ENCODE peak calls at places on chromosomes 12 and 14, in ten cellular contexts. One of them, this sample, is unnamed.

GRCh38 chr14:71478542-71478941 is 453.7 kb upstream of the RGS6 start:
- DNase-seq in prostate gland: no peak
- DNase-seq in upper lobe of right lung: no peak
- DNase-seq in A549: no peak
- DNase-seq in right lobe of liver: no peak
- DNase-seq in cardiac muscle cell: no peak
- DNase-seq in ovary: no peak
- DNase-seq in CD8-positive, alpha-beta T cell: no peak
- DNase-seq in esophagus squamous epithelium: no peak
- DNase-seq in heart left ventricle: no peak
- DNase-seq in this sample: no peak

GRCh38 chr12:103421402-103421801 is 74.4 kb downstream of the C12orf42 start:
- DNase-seq in cardiac muscle cell: no peak
- DNase-seq in ovary: no peak
- DNase-seq in esophagus squamous epithelium: no peak
- DNase-seq in right lobe of liver: no peak
- DNase-seq in CD8-positive, alpha-beta T cell: no peak
- DNase-seq in A549: no peak
- DNase-seq in heart left ventricle: no peak
- DNase-seq in upper lobe of right lung: no peak
- DNase-seq in prostate gland: no peak
- DNase-seq in this sample: no peak

GRCh38 chr12:103851127-103851526 is 10.1 kb upstream of the NT5DC3 start:
- DNase-seq in right lobe of liver: no peak
- DNase-seq in cardiac muscle cell: no peak
- DNase-seq in CD8-positive, alpha-beta T cell: no peak
- DNase-seq in upper lobe of right lung: no peak
- DNase-seq in heart left ventricle: no peak
- DNase-seq in ovary: no peak
- DNase-seq in A549: no peak
- DNase-seq in prostate gland: no peak
- DNase-seq in esophagus squamous epithelium: no peak
- DNase-seq in this sample: no peak

GRCh38 chr12:128269108-128269713 is 2.2 kb downstream of the TMEM132C start:
- DNase-seq in right lobe of liver: no peak
- DNase-seq in heart left ventricle: no peak
- DNase-seq in A549: no peak
- DNase-seq in prostate gland: no peak
- DNase-seq in CD8-positive, alpha-beta T cell: no peak
- DNase-seq in cardiac muscle cell: peak; percentile 4
- DNase-seq in esophagus squamous epithelium: no peak
- DNase-seq in upper lobe of right lung: no peak
- DNase-seq in ovary: no peak
- DNase-seq in this sample: no peak

GRCh38 chr12:123033392-123034021 is 53.0 kb downstream of the ARL6IP4 start:
- DNase-seq in CD8-positive, alpha-beta T cell: no peak
- DNase-seq in esophagus squamous epithelium: no peak
- DNase-seq in ovary: no peak
- DNase-seq in A549: no peak
- DNase-seq in prostate gland: no peak
- DNase-seq in cardiac muscle cell: no peak
- DNase-seq in heart left ventricle: no peak
- DNase-seq in right lobe of liver: no peak
- DNase-seq in upper lobe of right lung: no peak
- DNase-seq in this sample: no peak

GRCh38 chr12:108879615-108880254 is at the start of gene DAO:
- DNase-seq in esophagus squamous epithelium: no peak
- DNase-seq in heart left ventricle: no peak
- DNase-seq in prostate gland: no peak
- DNase-seq in ovary: no peak
- DNase-seq in upper lobe of right lung: no peak
- DNase-seq in CD8-positive, alpha-beta T cell: no peak
- DNase-seq in A549: no peak
- DNase-seq in cardiac muscle cell: no peak
- DNase-seq in right lobe of liver: peak; percentile 88
- DNase-seq in this sample: no peak

GRCh38 chr14:77965919-77966435 is 166.1 kb downstream of the ADCK1 start:
- DNase-seq in esophagus squamous epithelium: no peak
- DNase-seq in heart left ventricle: no peak
- DNase-seq in ovary: no peak
- DNase-seq in CD8-positive, alpha-beta T cell: no peak
- DNase-seq in prostate gland: no peak
- DNase-seq in A549: peak; percentile 14
- DNase-seq in upper lobe of right lung: peak; percentile 69
- DNase-seq in right lobe of liver: no peak
- DNase-seq in cardiac muscle cell: peak; percentile 6
- DNase-seq in this sample: no peak

GRCh38 chr14:103920981-103921854 is 7.0 kb upstream of the TDRD9 start:
- DNase-seq in right lobe of liver: peak; percentile 95
- DNase-seq in CD8-positive, alpha-beta T cell: peak; percentile 94
- DNase-seq in cardiac muscle cell: peak; percentile 92
- DNase-seq in prostate gland: peak; percentile 86
- DNase-seq in A549: peak; percentile 87
- DNase-seq in ovary: peak; percentile 89
- DNase-seq in upper lobe of right lung: peak; percentile 97
- DNase-seq in esophagus squamous epithelium: peak; percentile 58
- DNase-seq in heart left ventricle: peak; percentile 94
- DNase-seq in this sample: peak; percentile 95

GRCh38 chr12:50302686-50303085 is 19.4 kb upstream of the LIMA1 start:
- DNase-seq in heart left ventricle: no peak
- DNase-seq in prostate gland: no peak
- DNase-seq in A549: no peak
- DNase-seq in ovary: no peak
- DNase-seq in cardiac muscle cell: no peak
- DNase-seq in CD8-positive, alpha-beta T cell: no peak
- DNase-seq in right lobe of liver: no peak
- DNase-seq in upper lobe of right lung: no peak
- DNase-seq in esophagus squamous epithelium: no peak
- DNase-seq in this sample: no peak

GRCh38 chr12:100368066-100368465 is 11.2 kb downstream of the SLC17A8 start:
- DNase-seq in CD8-positive, alpha-beta T cell: no peak
- DNase-seq in prostate gland: no peak
- DNase-seq in esophagus squamous epithelium: no peak
- DNase-seq in heart left ventricle: no peak
- DNase-seq in A549: no peak
- DNase-seq in upper lobe of right lung: no peak
- DNase-seq in ovary: no peak
- DNase-seq in cardiac muscle cell: no peak
- DNase-seq in right lobe of liver: no peak
- DNase-seq in this sample: no peak

GRCh38 chr12:58341791-58342190 is 400.4 kb downstream of the ATP23 start:
- DNase-seq in cardiac muscle cell: no peak
- DNase-seq in A549: no peak
- DNase-seq in prostate gland: no peak
- DNase-seq in CD8-positive, alpha-beta T cell: no peak
- DNase-seq in esophagus squamous epithelium: no peak
- DNase-seq in right lobe of liver: no peak
- DNase-seq in upper lobe of right lung: no peak
- DNase-seq in ovary: no peak
- DNase-seq in heart left ventricle: no peak
- DNase-seq in this sample: no peak

GRCh38 chr14:50232276-50232642 is 881 bp upstream of the SOS2 start:
- DNase-seq in heart left ventricle: no peak
- DNase-seq in CD8-positive, alpha-beta T cell: no peak
- DNase-seq in prostate gland: no peak
- DNase-seq in A549: no peak
- DNase-seq in right lobe of liver: no peak
- DNase-seq in upper lobe of right lung: no peak
- DNase-seq in esophagus squamous epithelium: no peak
- DNase-seq in ovary: no peak
- DNase-seq in cardiac muscle cell: no peak
- DNase-seq in this sample: no peak

GRCh38 chr14:50230601-50231474 is 540 bp downstream of the SOS2 start:
- DNase-seq in A549: peak; percentile 33
- DNase-seq in prostate gland: peak; percentile 46
- DNase-seq in CD8-positive, alpha-beta T cell: peak; percentile 33
- DNase-seq in heart left ventricle: peak; percentile 71
- DNase-seq in cardiac muscle cell: peak; percentile 73
- DNase-seq in upper lobe of right lung: peak; percentile 82
- DNase-seq in ovary: peak; percentile 59
- DNase-seq in right lobe of liver: peak; percentile 76
- DNase-seq in esophagus squamous epithelium: no peak
- DNase-seq in this sample: peak; percentile 61

GRCh38 chr14:50228313-50228712 is 3.1 kb downstream of the SOS2 start:
- DNase-seq in CD8-positive, alpha-beta T cell: no peak
- DNase-seq in cardiac muscle cell: no peak
- DNase-seq in right lobe of liver: no peak
- DNase-seq in upper lobe of right lung: no peak
- DNase-seq in esophagus squamous epithelium: no peak
- DNase-seq in prostate gland: no peak
- DNase-seq in heart left ventricle: no peak
- DNase-seq in ovary: no peak
- DNase-seq in A549: no peak
- DNase-seq in this sample: no peak

GRCh38 chr14:50231475-50232275 is at the start of gene SOS2:
- DNase-seq in A549: peak; percentile 81
- DNase-seq in ovary: peak; percentile 83
- DNase-seq in upper lobe of right lung: peak; percentile 95
- DNase-seq in esophagus squamous epithelium: peak; percentile 63
- DNase-seq in CD8-positive, alpha-beta T cell: peak; percentile 85
- DNase-seq in prostate gland: peak; percentile 83
- DNase-seq in right lobe of liver: peak; percentile 93
- DNase-seq in cardiac muscle cell: peak; percentile 94
- DNase-seq in heart left ventricle: peak; percentile 94
- DNase-seq in this sample: peak; percentile 80

DNA sequence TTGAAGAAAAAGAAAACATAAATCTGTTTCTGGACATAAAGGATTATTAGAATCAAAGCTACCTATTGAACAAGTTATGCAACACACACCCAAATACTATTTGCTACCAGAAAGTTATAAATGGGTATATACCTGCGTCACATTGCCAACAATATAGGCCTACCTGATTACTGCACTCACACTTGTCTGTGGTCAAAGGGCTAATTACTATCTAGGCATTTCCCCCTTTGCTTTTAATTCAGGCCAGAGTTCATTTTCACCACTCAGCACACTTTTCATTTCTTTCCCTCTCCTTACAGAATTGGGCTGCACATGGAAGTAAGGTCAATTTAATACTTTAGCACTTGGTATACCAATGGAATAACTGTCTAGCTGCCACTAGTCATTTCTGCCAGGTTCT is 1.7 kb downstream of the SOS2 start:
- DNase-seq in prostate gland: no peak
- DNase-seq in ovary: no peak
- DNase-seq in A549: no peak
- DNase-seq in right lobe of liver: no peak
- DNase-seq in esophagus squamous epithelium: no peak
- DNase-seq in cardiac muscle cell: no peak
- DNase-seq in heart left ventricle: no peak
- DNase-seq in CD8-positive, alpha-beta T cell: no peak
- DNase-seq in upper lobe of right lung: no peak
- DNase-seq in this sample: no peak
- H3K4me1 ChIP-seq in prostate gland: no peaks in the 10 kb centered on the region
- H3K4me1 ChIP-seq in ovary: peaks cover 4% of the 10 kb centered on the region
- H3K4me1 ChIP-seq in A549: peaks cover 33% of the 10 kb centered on the region
- H3K4me1 ChIP-seq in right lobe of liver: no peaks in the 10 kb centered on the region
- H3K4me1 ChIP-seq in esophagus squamous epithelium: peaks cover 75% of the 10 kb centered on the region
- H3K4me1 ChIP-seq in cardiac muscle cell: peaks cover 25% of the 10 kb centered on the region
- H3K4me1 ChIP-seq in heart left ventricle: peaks cover 35% of the 10 kb centered on the region
- H3K4me1 ChIP-seq in CD8-positive, alpha-beta T cell: peaks cover 23% of the 10 kb centered on the region
- H3K4me1 ChIP-seq in upper lobe of right lung: peaks cover 39% of the 10 kb centered on the region
- H3K4me1 ChIP-seq in this sample: peaks cover 33% of the 10 kb centered on the region

GRCh38 chr14:75979641-75980422 is 2.0 kb downstream of the TGFB3 start:
- DNase-seq in cardiac muscle cell: no peak
- DNase-seq in CD8-positive, alpha-beta T cell: no peak
- DNase-seq in prostate gland: no peak
- DNase-seq in heart left ventricle: peak; percentile 58
- DNase-seq in ovary: peak; percentile 48
- DNase-seq in A549: no peak
- DNase-seq in right lobe of liver: no peak
- DNase-seq in esophagus squamous epithelium: no peak
- DNase-seq in upper lobe of right lung: no peak
- DNase-seq in this sample: no peak

GRCh38 chr14:75979071-75979571 is 2.7 kb downstream of the TGFB3 start:
- DNase-seq in upper lobe of right lung: no peak
- DNase-seq in esophagus squamous epithelium: no peak
- DNase-seq in ovary: peak; percentile 47
- DNase-seq in cardiac muscle cell: peak; percentile 63
- DNase-seq in right lobe of liver: no peak
- DNase-seq in A549: peak; percentile 33
- DNase-seq in prostate gland: no peak
- DNase-seq in CD8-positive, alpha-beta T cell: peak; percentile 38
- DNase-seq in heart left ventricle: no peak
- DNase-seq in this sample: no peak

GRCh38 chr14:75978249-75978731 is 3.5 kb downstream of the TGFB3 start:
- DNase-seq in CD8-positive, alpha-beta T cell: peak; percentile 16
- DNase-seq in ovary: no peak
- DNase-seq in heart left ventricle: no peak
- DNase-seq in prostate gland: no peak
- DNase-seq in upper lobe of right lung: no peak
- DNase-seq in esophagus squamous epithelium: no peak
- DNase-seq in right lobe of liver: no peak
- DNase-seq in A549: no peak
- DNase-seq in cardiac muscle cell: no peak
- DNase-seq in this sample: peak; percentile 30

GRCh38 chr14:75976838-75977237 is 5.0 kb downstream of the TGFB3 start:
- DNase-seq in right lobe of liver: no peak
- DNase-seq in cardiac muscle cell: no peak
- DNase-seq in heart left ventricle: no peak
- DNase-seq in upper lobe of right lung: no peak
- DNase-seq in CD8-positive, alpha-beta T cell: no peak
- DNase-seq in ovary: no peak
- DNase-seq in A549: no peak
- DNase-seq in prostate gland: no peak
- DNase-seq in esophagus squamous epithelium: no peak
- DNase-seq in this sample: no peak

GRCh38 chr14:75977544-75977943 is 4.3 kb downstream of the TGFB3 start:
- DNase-seq in esophagus squamous epithelium: no peak
- DNase-seq in A549: no peak
- DNase-seq in upper lobe of right lung: no peak
- DNase-seq in ovary: no peak
- DNase-seq in cardiac muscle cell: no peak
- DNase-seq in right lobe of liver: no peak
- DNase-seq in prostate gland: no peak
- DNase-seq in heart left ventricle: no peak
- DNase-seq in CD8-positive, alpha-beta T cell: no peak
- DNase-seq in this sample: no peak
- H3K27ac ChIP-seq in esophagus squamous epithelium: no peak overlapping the region
- H3K27ac ChIP-seq in A549: no peak overlapping the region
- H3K27ac ChIP-seq in upper lobe of right lung: no peak overlapping the region
- H3K27ac ChIP-seq in ovary: no peak overlapping the region
- H3K27ac ChIP-seq in cardiac muscle cell: no peak overlapping the region
- H3K27ac ChIP-seq in right lobe of liver: no peak overlapping the region
- H3K27ac ChIP-seq in prostate gland: no peak overlapping the region
- H3K27ac ChIP-seq in heart left ventricle: no peak overlapping the region
- H3K27ac ChIP-seq in CD8-positive, alpha-beta T cell: no peak overlapping the region
- H3K27ac ChIP-seq in this sample: no peak overlapping the region

GRCh38 chr14:73785336-73785833 is 66.2 kb upstream of the PTGR2 start:
- DNase-seq in esophagus squamous epithelium: no peak
- DNase-seq in ovary: no peak
- DNase-seq in prostate gland: no peak
- DNase-seq in right lobe of liver: peak; percentile 26
- DNase-seq in cardiac muscle cell: no peak
- DNase-seq in upper lobe of right lung: no peak
- DNase-seq in CD8-positive, alpha-beta T cell: peak; percentile 37
- DNase-seq in heart left ventricle: no peak
- DNase-seq in A549: no peak
- DNase-seq in this sample: no peak
- H3K4me1 ChIP-seq in esophagus squamous epithelium: peaks cover 82% of the 10 kb centered on the region
- H3K4me1 ChIP-seq in ovary: peaks cover 31% of the 10 kb centered on the region
- H3K4me1 ChIP-seq in prostate gland: peaks cover 25% of the 10 kb centered on the region
- H3K4me1 ChIP-seq in right lobe of liver: no peaks in the 10 kb centered on the region
- H3K4me1 ChIP-seq in cardiac muscle cell: peaks cover 45% of the 10 kb centered on the region
- H3K4me1 ChIP-seq in upper lobe of right lung: peaks cover 59% of the 10 kb centered on the region
- H3K4me1 ChIP-seq in CD8-positive, alpha-beta T cell: peaks cover 57% of the 10 kb centered on the region
- H3K4me1 ChIP-seq in heart left ventricle: peaks cover 63% of the 10 kb centered on the region
- H3K4me1 ChIP-seq in A549: peaks cover 33% of the 10 kb centered on the region
- H3K4me1 ChIP-seq in this sample: peaks cover 56% of the 10 kb centered on the region

GRCh38 chr12:5573390-5573789 is 141.5 kb downstream of the NTF3 start:
- DNase-seq in heart left ventricle: no peak
- DNase-seq in ovary: no peak
- DNase-seq in cardiac muscle cell: peak; percentile 60
- DNase-seq in CD8-positive, alpha-beta T cell: no peak
- DNase-seq in prostate gland: no peak
- DNase-seq in esophagus squamous epithelium: no peak
- DNase-seq in upper lobe of right lung: no peak
- DNase-seq in A549: no peak
- DNase-seq in right lobe of liver: no peak
- DNase-seq in this sample: no peak
- H3K27ac ChIP-seq in heart left ventricle: no peak overlapping the region
- H3K27ac ChIP-seq in ovary: no peak overlapping the region
- H3K27ac ChIP-seq in cardiac muscle cell: no peak overlapping the region
- H3K27ac ChIP-seq in CD8-positive, alpha-beta T cell: no peak overlapping the region
- H3K27ac ChIP-seq in prostate gland: no peak overlapping the region
- H3K27ac ChIP-seq in esophagus squamous epithelium: no peak overlapping the region
- H3K27ac ChIP-seq in upper lobe of right lung: no peak overlapping the region
- H3K27ac ChIP-seq in A549: no peak overlapping the region
- H3K27ac ChIP-seq in right lobe of liver: no peak overlapping the region
- H3K27ac ChIP-seq in this sample: no peak overlapping the region